ENCODE peak calls at places on chromosomes 5 and 9, in five cellular contexts. O is B cell, D is RWPE1, H is AG09319, B is GM10248. W is an unnamed sample.

GRCh38 chr9:124498040-124498439 is 9.2 kb downstream of the NR5A1 start:
- DNase-seq in O (no peak), D (no peak), H (no peak), B (no peak), W (no peak)

GRCh38 chr9:34876096-34876495 is 82.0 kb upstream of the PHF24 start:
- DNase-seq in O (no peak), D (no peak), H (no peak), B (no peak), W (no peak)

GRCh38 chr9:131013771-131014676 is 5.0 kb downstream of the LAMC3 start:
- DNase-seq in O (no peak), D (no peak), H (no peak), B (no peak), W (no peak)

GRCh38 chr5:128446-128845 is 36.5 kb downstream of the PLEKHG4B start:
- DNase-seq in O (no peak), D (no peak), H (no peak), B (no peak), W (no peak)

GRCh38 chr5:72693001-72693442 is 123.4 kb upstream of the TNPO1 start:
- DNase-seq in O (no peak), D (no peak), H (peak), B (no peak), W (no peak)

GRCh38 chr9:98639133-98639532 is 69.6 kb downstream of the GABBR2 start:
- DNase-seq in O (no peak), D (no peak), H (no peak), B (no peak), W (no peak)

GRCh38 chr5:14406554-14406849 is 175.1 kb upstream of the OTULINL start:
- DNase-seq in O (no peak), D (peak), H (no peak), B (no peak), W (no peak)

GRCh38 chr9:116337015-116337414 is 183.4 kb downstream of the PAPPA start:
- DNase-seq in O (no peak), D (no peak), H (no peak), B (no peak), W (no peak)

GRCh38 chr5:179759961-179760541 is 27.4 kb downstream of the MAML1 start:
- DNase-seq in O (no peak), D (no peak), H (no peak), B (peak), W (peak)

GRCh38 chr9:92247296-92247695 is 46.2 kb downstream of the IARS1 start:
- DNase-seq in O (no peak), D (no peak), H (no peak), B (no peak), W (no peak)

GRCh38 chr9:113151696-113152630 is 1.2 kb downstream of the SLC31A2 start:
- DNase-seq in O (no peak), D (peak), H (no peak), B (no peak), W (no peak)

GRCh38 chr5:62059960-62060359 is 246.0 kb upstream of the KIF2A start:
- DNase-seq in O (no peak), D (no peak), H (no peak), B (no peak), W (no peak)

GRCh38 chr5:40914835-40915234 is 5.5 kb downstream of the C7 start:
- DNase-seq in O (no peak), D (no peak), H (peak), B (no peak), W (no peak)

GRCh38 chr9:74463825-74464224 is 33.3 kb upstream of the RORB start:
- DNase-seq in O (no peak), D (no peak), H (no peak), B (no peak), W (no peak)

GRCh38 chr9:34993502-34994428 is 4.2 kb downstream of the DNAJB5 start:
- DNase-seq in O (no peak), D (no peak), H (peak), B (no peak), W (peak)

GRCh38 chr5:89613222-89613956 is 730.4 kb upstream of the MEF2C start:
- DNase-seq in O (peak), D (no peak), H (no peak), B (peak), W (peak)

GRCh38 chr9:91857291-91857781 is 92.7 kb downstream of the ROR2 start:
- DNase-seq in O (no peak), D (no peak), H (no peak), B (no peak), W (no peak)

GRCh38 chr5:163385276-163385675 is 52.1 kb upstream of the CCNG1 start:
- DNase-seq in O (no peak), D (no peak), H (no peak), B (no peak), W (no peak)

GRCh38 chr5:129904667-129905466 is 602 bp downstream of the CHSY3 start:
- DNase-seq in O (peak), D (peak), H (no peak), B (no peak), W (peak)

GRCh38 chr9:129174724-129175514 is 3.1 kb downstream of the IER5L start:
- DNase-seq in O (peak), D (peak), H (peak), B (no peak), W (peak)

GRCh38 chr5:122581629-122582028 is 193.3 kb upstream of the SNX2 start:
- DNase-seq in O (no peak), D (no peak), H (no peak), B (no peak), W (no peak)

GRCh38 chr5:81779935-81780266 is 29.0 kb upstream of the SSBP2 start:
- DNase-seq in O (peak), D (no peak), H (no peak), B (no peak), W (no peak)

GRCh38 chr9:134205636-134206316 is 41.4 kb upstream of the RNU6ATAC start:
- DNase-seq in O (no peak), D (no peak), H (no peak), B (no peak), W (no peak)

GRCh38 chr9:129140397-129141065 is 29.3 kb downstream of the PTPA start:
- DNase-seq in O (no peak), D (peak), H (no peak), B (no peak), W (no peak)

GRCh38 chr5:92850886-92851285 is 730.1 kb downstream of the NR2F1-AS1 start:
- DNase-seq in O (no peak), D (no peak), H (no peak), B (no peak), W (no peak)

GRCh38 chr5:131952286-131952857 is 6.9 kb upstream of the MEIKIN start:
- DNase-seq in O (no peak), D (no peak), H (no peak), B (no peak), W (no peak)

GRCh38 chr9:17942498-17942897 is 363.6 kb downstream of the SH3GL2 start:
- DNase-seq in O (no peak), D (no peak), H (no peak), B (no peak), W (no peak)

GRCh38 chr9:14170973-14171596 is 142.9 kb downstream of the NFIB start:
- DNase-seq in O (no peak), D (peak), H (no peak), B (no peak), W (no peak)

GRCh38 chr5:59036274-59036961 is 453.5 kb downstream of the RAB3C start:
- DNase-seq in O (no peak), D (peak), H (peak), B (no peak), W (no peak)

GRCh38 chr5:96080557-96080956 is 118.9 kb upstream of the ELL2 start:
- DNase-seq in O (no peak), D (no peak), H (no peak), B (no peak), W (no peak)

GRCh38 chr9:133252301-133252776 is 22.7 kb downstream of the ABO start:
- DNase-seq in O (no peak), D (peak), H (no peak), B (peak), W (peak)

GRCh38 chr5:56814361-56814962 is 887 bp upstream of the MAP3K1 start:
- DNase-seq in O (no peak), D (peak), H (no peak), B (peak), W (peak)

GRCh38 chr5:74309050-74309449 is 331.5 kb downstream of the ENC1 start:
- DNase-seq in O (no peak), D (no peak), H (no peak), B (no peak), W (no peak)

GRCh38 chr5:80343067-80343466 is 23.3 kb downstream of the SPZ1 start:
- DNase-seq in O (no peak), D (no peak), H (no peak), B (no peak), W (no peak)

GRCh38 chr5:145495741-145496140 is 339.4 kb downstream of the PRELID2 start:
- DNase-seq in O (no peak), D (peak), H (peak), B (no peak), W (no peak)

GRCh38 chr5:78269088-78269703 is 25.3 kb downstream of the AP3B1 start:
- DNase-seq in O (peak), D (peak), H (no peak), B (peak), W (no peak)
- TF ChIP-seq CTCF in O (peak), D (peak), H (peak), B (peak), W (peak)

GRCh38 chr9:77488439-77489126 is 159.5 kb downstream of the GNA14 start:
- DNase-seq in O (no peak), D (peak), H (no peak), B (no peak), W (no peak)
- TF ChIP-seq CTCF in O (no peak), D (peak), H (peak), B (peak), W (peak)

DNA sequence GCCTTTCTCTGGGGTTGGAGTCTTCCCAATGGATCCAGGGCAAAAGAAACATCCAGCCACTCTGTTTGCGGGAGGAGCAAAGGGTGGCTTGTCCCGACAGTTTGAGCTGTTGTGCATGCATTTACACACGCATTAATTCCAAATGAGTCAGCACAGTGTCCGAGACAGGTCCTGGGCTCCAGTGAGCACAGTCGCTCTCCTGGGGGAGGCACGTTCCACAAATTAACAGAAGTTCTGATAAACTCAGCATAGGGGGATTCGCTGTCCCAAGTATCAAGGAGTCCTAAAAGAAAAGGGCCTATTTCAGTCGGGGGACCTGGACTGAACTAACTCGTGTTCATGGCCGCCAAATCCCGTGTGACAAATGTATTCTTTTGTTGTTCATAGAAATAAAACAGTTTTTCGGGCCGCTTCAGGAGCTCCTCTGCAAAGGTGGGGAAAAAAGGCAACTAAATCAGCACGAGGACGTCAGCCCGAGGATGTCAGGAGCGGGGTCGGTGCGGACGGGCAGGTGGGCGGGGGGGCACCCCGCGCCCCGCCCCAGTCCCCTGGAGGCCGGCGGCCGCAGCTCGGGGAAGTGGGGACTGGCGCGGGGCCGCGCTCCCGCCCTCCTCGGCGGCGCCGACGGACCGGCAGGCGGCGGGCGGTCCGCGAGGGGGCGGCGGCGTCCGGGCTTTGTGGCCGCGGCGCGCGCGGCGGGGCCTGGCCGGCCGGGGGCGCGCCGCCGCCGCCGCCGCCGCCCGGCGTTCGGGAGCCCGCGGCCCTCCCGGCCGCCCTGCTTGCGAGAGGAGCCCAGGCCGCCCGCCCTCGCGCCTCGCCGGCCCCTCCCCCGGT is at the start of gene MSANTD3:
- DNase-seq in O (peak), D (peak), H (no peak), B (peak), W (peak)
- TF ChIP-seq CTCF in O (no peak), D (no peak), H (no peak), B (peak), W (peak)

DNA sequence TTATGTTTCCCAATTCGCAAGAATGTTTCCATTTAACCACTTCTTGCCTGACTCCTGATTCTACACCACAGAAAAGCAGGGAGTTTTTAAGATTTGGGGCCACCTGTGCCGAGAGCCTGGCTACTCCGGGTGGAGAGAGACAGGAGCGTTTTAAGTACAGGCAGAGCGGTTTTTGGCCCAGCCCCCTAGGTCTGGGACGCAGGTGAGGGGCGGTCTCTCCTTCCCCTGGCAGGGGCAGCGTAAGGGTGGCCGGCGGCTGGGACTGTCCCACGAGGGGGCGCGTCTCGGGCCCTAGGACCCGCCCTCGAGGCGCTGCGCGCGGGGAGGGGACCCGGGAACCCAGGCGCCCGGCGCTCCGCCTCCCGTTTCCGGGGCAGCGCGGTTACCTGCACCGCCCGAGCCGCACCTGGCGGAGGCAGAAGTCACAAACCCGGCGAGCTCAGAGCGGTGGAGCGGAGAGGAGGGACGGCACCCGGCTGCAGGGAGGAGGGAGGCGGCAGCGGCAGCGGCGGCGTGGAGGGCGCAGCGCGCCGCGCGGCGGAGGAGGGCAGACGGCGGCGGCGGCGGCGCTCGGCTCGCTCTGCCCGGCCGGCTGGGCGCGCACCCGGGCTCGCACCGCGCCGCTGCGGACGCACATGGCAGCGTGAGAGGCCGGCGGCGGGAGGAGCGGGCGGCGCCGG is at the start of gene WWC1:
- DNase-seq in O (peak), D (peak), H (no peak), B (peak), W (peak)
- TF ChIP-seq CTCF in O (no peak), D (peak), H (peak), B (peak), W (no peak)

DNA sequence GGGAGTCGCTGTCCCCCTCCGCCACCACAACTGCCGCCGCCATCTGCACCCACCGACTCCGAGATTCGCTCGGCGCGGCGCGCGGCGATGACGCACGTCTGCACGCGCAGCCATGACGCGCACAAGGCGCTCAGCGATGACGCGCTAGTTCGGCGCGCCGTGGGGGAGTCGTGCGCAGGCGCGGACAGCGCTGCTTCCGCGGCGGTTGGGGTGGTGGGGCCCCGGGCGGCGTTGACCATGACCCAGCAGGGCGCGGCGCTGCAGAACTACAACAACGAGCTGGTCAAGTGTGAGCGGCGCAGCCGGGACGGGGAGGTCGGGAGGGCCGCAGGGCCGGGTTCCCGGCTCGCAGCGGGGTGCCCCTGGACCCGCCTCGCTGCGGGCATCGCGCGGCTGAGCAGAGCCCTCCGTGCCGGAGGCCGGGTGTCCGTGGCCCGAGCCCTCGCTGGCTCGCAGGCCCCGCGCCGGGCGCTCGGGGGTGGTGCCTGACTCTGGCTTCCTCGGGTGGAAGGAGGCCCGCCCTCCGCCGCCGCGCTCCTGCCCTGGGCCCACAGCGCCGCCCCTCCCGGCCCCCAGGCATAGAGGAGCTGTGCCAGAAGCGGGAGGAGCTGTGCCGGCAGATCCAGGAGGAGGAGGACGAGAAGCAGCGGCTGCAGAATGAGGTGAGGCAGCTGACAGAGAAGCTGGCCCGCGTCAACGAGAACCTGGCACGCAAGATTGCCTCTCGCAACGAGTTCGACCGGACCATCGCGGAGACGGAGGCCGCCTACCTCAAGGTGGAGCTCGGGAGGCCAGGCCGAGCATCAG is at the start of the genes ANAPC2 and SSNA1:
- DNase-seq in O (peak), D (peak), H (peak), B (peak), W (peak)
- TF ChIP-seq CTCF in O (peak), D (peak), H (peak), B (peak), W (peak)

DNA sequence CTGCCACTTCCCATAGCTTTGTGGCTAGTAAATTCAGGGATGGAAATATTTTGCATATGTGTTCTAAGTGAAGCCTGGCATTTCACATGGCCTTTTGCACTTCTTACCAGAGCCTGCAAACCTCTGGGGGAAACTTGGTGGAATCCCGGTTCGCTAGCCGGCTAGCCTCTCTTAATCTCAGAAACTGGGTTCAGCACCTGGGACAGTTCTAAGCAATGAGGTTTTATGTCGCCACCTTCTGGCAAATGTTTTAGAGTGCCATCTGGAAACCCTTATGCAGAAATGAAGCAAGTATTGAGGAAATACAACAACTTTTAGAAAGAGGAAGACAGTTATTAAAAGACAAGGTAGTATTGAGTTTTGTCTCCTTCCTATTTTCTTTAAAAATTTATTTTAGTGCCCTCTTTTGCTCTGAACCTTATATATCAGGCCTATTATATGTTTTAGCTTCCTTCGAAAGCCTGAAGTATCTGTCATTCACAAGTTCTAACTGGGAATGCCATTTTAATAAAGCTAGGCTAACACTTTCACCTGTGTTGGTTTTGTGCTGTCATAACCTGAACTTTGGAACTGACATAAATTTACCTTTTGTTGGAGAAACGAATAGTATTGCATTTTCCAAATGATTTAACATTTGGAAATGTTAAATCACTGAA is 963 bp upstream of the HTR1A start:
- DNase-seq in O (peak), D (peak), H (peak), B (peak), W (peak)
- TF ChIP-seq CTCF in O (no peak), D (peak), H (peak), B (peak), W (peak)

DNA sequence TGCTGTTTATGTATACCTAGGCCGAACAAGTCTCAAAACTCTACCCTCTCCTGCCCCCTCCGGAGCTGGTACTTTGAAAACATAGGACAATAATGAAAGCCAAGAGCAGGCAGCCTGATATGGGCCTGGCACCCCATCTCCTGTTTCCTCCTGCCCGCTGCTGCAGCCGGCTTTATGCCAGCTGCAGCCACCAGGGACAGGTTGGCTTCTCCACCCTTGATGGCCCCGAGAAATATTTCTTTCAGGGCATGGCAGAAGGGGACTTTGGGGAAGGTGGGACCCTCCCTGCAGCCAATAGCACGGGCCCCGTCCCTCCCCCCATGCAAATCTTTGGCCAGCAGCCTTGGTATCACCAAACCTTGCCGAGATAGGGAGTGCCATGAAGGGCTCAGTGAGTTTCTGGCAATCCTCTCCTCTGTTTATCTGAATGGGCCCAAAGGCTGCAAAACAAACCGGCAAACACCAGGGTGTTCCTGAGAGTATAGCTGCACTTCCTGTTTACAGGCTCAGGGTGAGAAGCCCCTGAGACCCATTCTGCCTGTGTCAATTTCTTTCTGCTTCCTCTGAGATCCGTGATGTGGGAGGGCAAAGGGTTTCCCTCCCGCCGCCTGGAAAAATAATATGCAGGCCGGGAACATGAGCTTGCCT is 73.4 kb upstream of the BOD1 start:
- DNase-seq in O (peak), D (no peak), H (no peak), B (peak), W (no peak)
- TF ChIP-seq CTCF in O (peak), D (no peak), H (no peak), B (no peak), W (no peak)

DNA sequence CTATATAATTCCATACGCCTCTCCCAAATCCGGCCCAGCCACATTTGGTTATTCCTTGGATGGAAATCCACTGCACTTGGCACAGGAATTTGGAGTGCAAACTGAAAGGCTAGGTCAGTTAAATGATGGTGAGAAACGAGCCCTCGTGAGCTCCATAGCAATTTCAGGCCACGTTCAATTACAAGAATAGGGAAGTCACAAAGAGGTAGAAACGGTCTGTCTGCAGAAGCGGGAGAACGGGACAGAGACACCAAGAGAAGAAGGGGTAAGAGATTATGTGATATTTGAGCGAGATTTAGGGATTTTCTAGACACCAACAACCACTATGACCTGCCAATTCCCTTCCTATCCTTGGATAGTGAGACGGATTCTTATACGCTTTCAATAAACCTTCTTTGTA is 118.6 kb downstream of the ZNF608 start:
- DNase-seq in O (no peak), D (no peak), H (no peak), B (no peak), W (no peak)
- TF ChIP-seq CTCF in O (no peak), D (no peak), H (no peak), B (no peak), W (no peak)